ENCODE peak calls at places on chromosomes 5 and 9, in four cellular contexts. Q, V, I and K are unnamed samples. For H3K36me3, the result is how much of the 10 kb centered on the place peaks cover.

GRCh38 chr5:108661030-108661429 is 86.7 kb upstream of the FER start:
- DNase-seq in Q (no peak), V (no peak), I (no peak), K (no peak)

GRCh38 chr9:136182422-136182790 is 22.5 kb downstream of the LHX3 start:
- DNase-seq in V (no peak), I (no peak), Q (no peak), K (no peak)

GRCh38 chr5:114018178-114018577 is 343.7 kb upstream of the KCNN2 start:
- DNase-seq in I (no peak), V (no peak), Q (no peak), K (no peak)

GRCh38 chr9:136835162-136835931 is 6.9 kb upstream of the AJM1 start:
- DNase-seq in I (no peak), Q (peak), V (no peak), K (no peak)

GRCh38 chr9:7879551-7880245 is 80.1 kb upstream of the DMAC1 start:
- DNase-seq in Q (no peak), V (peak), I (no peak), K (no peak)

GRCh38 chr5:170307575-170308465 is 10.2 kb upstream of the LCP2 start:
- DNase-seq in V (no peak), I (peak), Q (peak), K (peak)

GRCh38 chr5:150544606-150545219 is 36.8 kb downstream of the NDST1 start:
- DNase-seq in V (peak), Q (peak), I (peak), K (no peak)

GRCh38 chr9:101455656-101456235 is 20.2 kb upstream of the ALDOB start:
- DNase-seq in I (no peak), V (no peak), Q (no peak), K (no peak)

GRCh38 chr9:78298046-78298511 is 1.2 kb downstream of the PSAT1 start:
- DNase-seq in V (no peak), I (no peak), Q (no peak), K (no peak)

GRCh38 chr9:36818242-36818938 is 215.7 kb downstream of the PAX5 start:
- DNase-seq in Q (peak), I (no peak), V (no peak), K (no peak)

GRCh38 chr9:114288233-114289051 is 34.5 kb upstream of the ORM1 start:
- DNase-seq in V (no peak), Q (peak), I (peak), K (no peak)

GRCh38 chr5:115894342-115894741 is 52.6 kb downstream of the AP3S1 start:
- DNase-seq in I (no peak), Q (no peak), V (no peak), K (no peak)

GRCh38 chr5:150510460-150511263 is 2.7 kb downstream of the NDST1 start:
- DNase-seq in V (no peak), Q (no peak), I (peak), K (no peak)

GRCh38 chr9:33750307-33750838 is 45.0 kb upstream of the PRSS3 start:
- DNase-seq in Q (no peak), V (no peak), I (peak), K (no peak)

GRCh38 chr5:164326219-164326618 is 820.8 kb downstream of the MAT2B start:
- DNase-seq in I (no peak), V (no peak), Q (no peak), K (no peak)

GRCh38 chr9:22381170-22381569 is 65.5 kb upstream of the DMRTA1 start:
- DNase-seq in I (no peak), Q (no peak), V (no peak), K (no peak)

GRCh38 chr9:22053178-22053577 is 44.1 kb upstream of the CDKN2B start:
- DNase-seq in I (no peak), V (no peak), Q (no peak), K (no peak)

GRCh38 chr5:146482775-146483174 is 33.2 kb downstream of the GPR151 start:
- DNase-seq in Q (no peak), I (no peak), V (no peak), K (no peak)
- H3K36me3 ChIP-seq in Q (half or more), I (under half), V (under half), K (under half)

GRCh38 chr9:68648971-68649370 is 56.1 kb upstream of the PIP5K1B start:
- DNase-seq in V (no peak), I (no peak), Q (no peak), K (no peak)

GRCh38 chr9:68648164-68648563 is 56.9 kb upstream of the PIP5K1B start:
- DNase-seq in V (no peak), I (no peak), Q (no peak), K (no peak)

GRCh38 chr9:68640421-68641089 is 64.5 kb upstream of the PIP5K1B start:
- DNase-seq in Q (no peak), V (no peak), I (no peak), K (no peak)

DNA sequence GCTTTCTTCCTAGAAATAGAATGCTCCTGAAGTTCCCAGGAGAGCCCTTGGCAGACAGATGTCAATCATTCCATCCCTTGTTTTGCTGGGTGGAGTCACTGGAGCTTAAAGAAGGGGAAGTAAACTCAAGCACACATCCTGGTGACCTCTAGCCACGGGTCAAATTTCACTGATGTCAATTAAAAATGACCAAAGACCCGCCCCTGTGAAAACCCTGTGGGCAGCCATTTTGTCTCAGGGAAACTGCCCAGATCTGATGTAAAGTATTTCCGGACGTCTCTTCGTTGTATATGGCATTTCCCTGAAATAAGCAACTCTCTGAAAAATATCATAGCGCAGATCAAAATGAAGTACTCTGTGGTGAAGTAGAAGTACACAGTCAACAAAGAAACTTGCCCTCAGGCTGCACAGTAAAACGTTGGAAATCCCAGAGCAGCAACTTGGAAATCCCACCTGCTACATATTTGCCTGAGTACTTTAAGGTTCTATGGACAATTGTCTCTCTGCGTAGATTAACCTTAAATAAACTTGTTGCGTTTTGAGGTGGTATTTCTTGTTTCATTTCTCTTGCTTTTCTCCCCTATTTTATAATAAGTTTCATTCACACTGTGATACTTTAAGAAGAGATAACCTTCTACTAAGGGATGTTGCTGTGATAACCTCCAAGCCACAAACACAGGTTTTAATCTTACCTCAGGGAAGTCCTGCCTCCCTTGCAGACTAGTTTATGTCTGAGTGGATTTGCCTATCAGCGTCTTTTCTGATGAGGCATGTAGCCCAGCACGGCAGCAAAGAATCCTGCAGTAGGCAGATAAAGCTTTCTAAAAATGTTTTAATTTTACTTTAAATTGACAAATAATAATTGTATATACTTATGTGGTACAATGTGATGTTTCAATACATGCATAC is 60.9 kb upstream of the PIP5K1B start:
- DNase-seq in Q (no peak), I (no peak), V (no peak), K (no peak)
- TF ChIP-seq POLR2AphosphoS5 in Q (no peak), I (no peak), V (no peak), K (no peak)

GRCh38 chr5:141868541-141868940 is 9.7 kb downstream of the PCDH1 start:
- DNase-seq in Q (peak), I (no peak), V (no peak), K (no peak)
- H3K27ac ChIP-seq in Q (no peak), I (peak), V (no peak), K (no peak)

DNA sequence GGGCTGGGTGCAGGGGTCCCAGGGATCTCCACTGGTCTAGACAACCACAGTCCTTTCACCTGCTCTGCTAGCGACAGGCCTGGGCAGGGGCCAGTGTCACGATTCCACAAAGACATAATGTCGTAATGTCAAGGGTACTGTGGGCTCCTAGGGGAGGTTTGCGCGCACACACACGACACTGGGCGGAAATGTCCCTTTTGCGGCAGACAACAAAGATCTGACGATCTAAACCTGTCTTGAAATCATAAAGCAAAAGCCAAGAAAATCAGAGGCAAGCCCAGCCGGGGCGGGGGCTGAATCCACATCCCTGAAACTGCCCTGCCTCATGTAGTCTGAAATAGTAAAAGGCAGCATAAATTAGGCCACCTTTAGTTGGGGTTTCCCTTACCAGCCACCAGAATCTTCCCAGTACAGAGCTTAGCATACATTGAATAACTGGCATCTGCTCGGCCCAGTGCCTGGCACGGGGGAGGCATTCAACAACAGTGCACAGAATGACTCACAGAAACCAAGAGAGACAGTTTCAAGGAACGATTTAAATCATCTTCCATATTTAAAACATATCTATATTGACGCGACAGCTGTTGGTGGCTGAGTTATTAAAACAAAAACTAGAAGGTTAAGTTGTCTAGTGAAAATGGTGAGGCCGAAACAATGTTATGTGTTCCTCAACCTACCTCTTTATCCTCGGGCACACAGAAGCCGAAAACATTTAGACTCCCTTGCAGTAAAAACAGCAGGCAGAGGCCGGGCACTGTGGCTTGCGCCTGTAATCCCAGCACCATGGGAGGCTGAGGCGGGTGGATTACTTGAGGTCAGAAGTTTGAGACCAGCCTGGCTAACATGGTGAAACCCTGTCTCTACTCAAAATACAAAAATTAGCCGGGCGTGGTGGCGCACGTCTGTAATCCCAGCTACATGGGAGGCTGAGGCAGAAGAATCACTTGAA is 151.0 kb downstream of the MYO10 start:
- DNase-seq in I (no peak), V (no peak), Q (no peak), K (no peak)
- H3K36me3 ChIP-seq in I (under half), V (under half), Q (under half), K (under half)

GRCh38 chr9:69174645-69175487 is 789 bp downstream of the TJP2 start:
- DNase-seq in V (no peak), Q (no peak), I (peak), K (no peak)
- TF ChIP-seq POLR2AphosphoS5 in V (no peak), Q (no peak), I (peak), K (peak)